ENCODE peak calls at places on chromosomes 13 and 19, in eight cellular contexts. R is left ventricle myocardium inferior; C is WERI-Rb-1; I is aorta; J is OCI-LY7; M is CD4-positive, alpha-beta T cell; D is cardiac muscle cell; X is left lung. U is an unnamed sample.

GRCh38 chr19:590750-591098 is 1.0 kb downstream of the HCN2 start:
- DNase-seq in I (no peak), C (no peak), D (no peak), R (no peak), J (no peak), X (peak), M (no peak), U (no peak)

GRCh38 chr19:20078696-20079095 is 896 bp downstream of the ZNF90 start:
- DNase-seq in C (no peak), X (peak), M (no peak), R (peak), J (no peak), D (peak), I (peak), U (no peak)

GRCh38 chr13:20492641-20493040 is 33.0 kb downstream of the CRYL1 start:
- DNase-seq in R (no peak), J (peak), M (peak), C (peak), D (peak), I (no peak), X (no peak), U (no peak)

GRCh38 chr13:37995052-37995451 is 125.5 kb upstream of the TRPC4 start:
- DNase-seq in X (no peak), C (no peak), M (no peak), J (no peak), R (no peak), D (no peak), I (no peak), U (no peak)

GRCh38 chr13:78201411-78201810 is 282.8 kb upstream of the EDNRB start:
- DNase-seq in R (no peak), C (no peak), M (no peak), X (no peak), I (no peak), D (no peak), J (no peak), U (no peak)

GRCh38 chr13:73741111-73741510 is 393.1 kb downstream of the KLF12 start:
- DNase-seq in X (no peak), J (no peak), D (no peak), I (no peak), C (no peak), M (no peak), R (no peak), U (no peak)

GRCh38 chr19:14497347-14497921 is 1.5 kb upstream of the GIPC1 start:
- DNase-seq in C (no peak), J (no peak), D (peak), M (no peak), I (no peak), R (no peak), X (no peak), U (no peak)

GRCh38 chr13:44972956-44973581 is 16.2 kb downstream of the NUFIP1 start:
- DNase-seq in M (no peak), R (no peak), X (no peak), D (peak), I (no peak), C (no peak), J (peak), U (no peak)

GRCh38 chr19:42271045-42271419 is 2.0 kb downstream of the CIC start:
- DNase-seq in I (no peak), J (no peak), R (no peak), D (no peak), X (no peak), M (no peak), C (no peak), U (no peak)

GRCh38 chr19:755063-755462 is 4.2 kb downstream of the MISP start:
- DNase-seq in J (no peak), X (no peak), M (no peak), R (no peak), D (no peak), I (no peak), C (no peak), U (no peak)

GRCh38 chr13:98280176-98280510 is 103.1 kb upstream of the RNF113B start:
- DNase-seq in I (no peak), M (no peak), X (no peak), C (no peak), D (no peak), J (no peak), R (no peak), U (no peak)

GRCh38 chr19:42508892-42509444 is 19.3 kb downstream of the CEACAM1 start:
- DNase-seq in I (no peak), D (no peak), C (no peak), R (no peak), M (no peak), X (no peak), J (no peak), U (no peak)

GRCh38 chr13:79404361-79404760 is 1.7 kb downstream of the RBM26 start:
- DNase-seq in C (no peak), X (no peak), D (no peak), I (no peak), R (no peak), J (no peak), M (no peak), U (no peak)

GRCh38 chr19:33359581-33359980 is 13.9 kb upstream of the CEBPG start:
- DNase-seq in I (no peak), R (no peak), J (no peak), C (no peak), M (no peak), X (no peak), D (no peak), U (no peak)

GRCh38 chr19:41226053-41226873 is 7.2 kb downstream of the AXL start:
- DNase-seq in D (peak), M (peak), I (peak), C (peak), X (peak), J (no peak), R (peak), U (no peak)

GRCh38 chr19:4547303-4548237 is 7.7 kb upstream of the LRG1 start:
- DNase-seq in R (no peak), I (no peak), D (no peak), J (peak), X (no peak), C (peak), M (no peak), U (no peak)

GRCh38 chr13:57087006-57087405 is 53.7 kb upstream of the PRR20A start:
- DNase-seq in M (no peak), I (no peak), J (no peak), R (no peak), D (no peak), X (no peak), C (no peak), U (no peak)

GRCh38 chr13:47628666-47629065 is 372.4 kb downstream of the SUCLA2 start:
- DNase-seq in X (no peak), D (no peak), J (no peak), I (no peak), R (no peak), M (no peak), C (no peak), U (no peak)

GRCh38 chr19:46308510-46308909 is 11.7 kb downstream of the HIF3A start:
- DNase-seq in D (no peak), R (no peak), C (no peak), I (no peak), M (no peak), J (no peak), X (no peak), U (no peak)

GRCh38 chr19:53882391-53883050 is 524 bp downstream of the PRKCG start:
- DNase-seq in X (no peak), I (no peak), R (no peak), M (no peak), C (no peak), J (no peak), D (no peak), U (no peak)

GRCh38 chr19:4534836-4535658 is at the start of gene PLIN5:
- DNase-seq in C (peak), R (peak), M (peak), J (peak), D (peak), I (peak), X (peak), U (no peak)

GRCh38 chr13:77040076-77040475 is 13.1 kb upstream of the FBXL3 start:
- DNase-seq in I (no peak), C (no peak), R (no peak), M (no peak), X (no peak), D (no peak), J (no peak), U (no peak)

GRCh38 chr13:109156181-109156935 is 526.9 kb downstream of the MYO16 start:
- DNase-seq in C (no peak), X (peak), R (peak), J (no peak), D (no peak), I (peak), M (no peak), U (no peak)

GRCh38 chr13:79654520-79654919 is 173.6 kb downstream of the NDFIP2 start:
- DNase-seq in R (no peak), M (no peak), J (no peak), I (no peak), D (no peak), X (no peak), C (no peak), U (no peak)

GRCh38 chr19:7658219-7658686 is 10.6 kb upstream of the RETN start:
- DNase-seq in M (no peak), J (peak), R (no peak), X (no peak), D (no peak), C (no peak), I (no peak), U (no peak)

GRCh38 chr19:44756089-44756562 is 7.6 kb downstream of the BCL3 start:
- DNase-seq in M (no peak), I (no peak), X (no peak), C (no peak), J (no peak), D (no peak), R (no peak), U (no peak)

DNA sequence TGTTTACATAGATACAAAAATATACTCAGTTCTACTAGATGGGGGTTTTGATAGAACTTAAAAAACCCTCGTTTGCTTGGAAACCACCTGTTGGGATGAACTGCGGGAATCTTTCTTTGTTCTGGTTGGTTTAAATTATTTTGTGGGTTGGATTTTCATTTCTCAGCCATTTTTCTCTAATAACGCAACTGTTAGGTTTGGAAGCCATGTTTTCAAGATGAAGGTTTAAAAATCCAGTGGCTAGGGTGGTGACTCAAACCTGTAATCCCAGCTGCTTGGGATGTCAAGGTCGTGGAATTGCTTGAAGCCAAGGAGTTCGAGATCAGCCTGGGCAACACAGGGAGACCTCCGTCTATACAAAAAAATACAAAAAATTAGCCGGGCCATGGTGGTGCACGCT is 1.6 kb downstream of the URI1 start:
- DNase-seq in R (no peak), X (no peak), D (no peak), M (no peak), J (no peak), I (no peak), C (no peak), U (no peak)
- H3K27ac ChIP-seq in R (no peak), X (no peak), D (no peak), M (no peak), J (no peak), I (no peak), C (no peak), U (peak)

GRCh38 chr19:56110515-56111448 is 10.3 kb downstream of the ZNF787 start:
- DNase-seq in X (no peak), M (no peak), R (peak), I (no peak), C (peak), J (no peak), D (peak), U (no peak)
- H3K27ac ChIP-seq in X (peak), M (peak), R (peak), I (no peak), C (peak), J (no peak), D (peak), U (no peak)

DNA sequence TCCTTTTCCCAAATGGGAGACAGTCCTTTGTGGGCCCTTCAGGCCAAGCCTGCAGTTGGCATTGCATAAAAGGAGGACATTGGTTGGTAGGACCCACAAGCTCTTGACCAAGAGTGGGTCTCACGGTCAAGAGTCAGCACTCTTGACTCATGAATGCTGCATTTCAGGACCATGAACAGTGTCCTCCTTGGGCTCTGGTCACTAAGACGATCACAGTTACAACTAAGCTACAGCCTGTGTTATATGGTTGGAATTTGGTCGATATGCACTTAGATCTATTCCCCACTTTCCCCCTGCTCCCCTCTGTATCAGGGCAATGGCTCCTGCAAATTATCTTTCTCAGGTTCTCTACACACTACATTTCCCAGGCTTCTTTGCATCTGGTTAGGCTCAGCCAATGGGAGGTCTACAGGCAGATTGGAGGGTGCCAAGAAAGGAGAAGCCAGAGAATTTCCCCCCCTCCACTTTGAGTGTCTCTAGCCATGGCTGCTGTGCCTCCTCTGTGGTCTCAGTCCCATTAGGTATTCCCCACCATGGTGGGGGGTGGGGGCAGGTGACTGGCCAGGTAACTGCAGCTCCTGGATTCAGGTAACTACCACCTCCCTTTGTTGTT is 3.1 kb upstream of the OLFM2 start:
- DNase-seq in X (no peak), C (no peak), J (no peak), M (no peak), D (peak), R (no peak), I (no peak), U (no peak)
- H3K27ac ChIP-seq in X (no peak), C (no peak), J (no peak), M (no peak), D (no peak), R (no peak), I (no peak), U (no peak)

GRCh38 chr19:50497030-50497420 is 14.0 kb downstream of the JOSD2 start:
- DNase-seq in X (peak), M (no peak), I (peak), J (no peak), C (no peak), R (peak), D (no peak), U (no peak)
- H3K27ac ChIP-seq in X (no peak), M (no peak), I (no peak), J (no peak), C (peak), R (peak), D (peak), U (no peak)

DNA sequence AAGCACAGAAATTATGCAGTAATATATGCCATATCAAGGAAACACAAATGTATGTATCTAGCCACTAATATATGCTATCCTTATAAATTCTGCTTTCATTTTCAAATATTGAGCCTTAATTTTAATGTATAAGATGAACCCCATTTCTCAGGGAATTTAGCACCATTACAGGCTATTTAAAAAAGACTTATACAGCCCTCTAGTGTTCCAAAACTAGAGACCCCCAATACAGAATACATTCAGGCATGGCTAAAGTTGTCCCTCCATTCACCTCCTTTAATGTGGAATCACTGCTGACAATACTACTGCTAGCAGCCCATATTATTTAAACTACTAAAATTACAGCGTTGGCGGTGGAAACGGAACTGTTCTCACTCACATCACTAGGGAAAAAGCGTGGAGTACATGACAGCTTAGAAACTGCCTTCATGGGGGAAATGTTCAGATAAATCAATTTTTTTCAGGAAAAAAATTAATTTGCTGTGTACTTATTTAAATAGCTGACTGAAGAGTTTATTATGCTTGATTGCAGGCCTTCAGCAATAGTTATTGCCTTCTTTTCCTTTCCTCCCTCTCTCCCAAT is 541.0 kb downstream of the PCDH9 start:
- DNase-seq in X (no peak), I (no peak), R (no peak), C (no peak), J (peak), D (peak), M (no peak), U (no peak)
- H3K27ac ChIP-seq in X (no peak), I (no peak), R (no peak), C (no peak), J (no peak), D (no peak), M (no peak), U (no peak)